ENCODE peak calls at places on chromosomes 12 and 14, in eight cellular contexts. Z is left lobe of liver; S is cardiac fibroblast; D is neuronal stem cell; G is stimulated activated CD4-positive, alpha-beta T cell treated with anti-CD3 and anti-CD28 coated beads, Interleukin-4, amount 100 ng/mL, for 48 hours; Q is NCI-H1694 treated with DMSO at 0.1 percent for 48 hours; N is NCI-H1105; H is stimulated activated CD8-positive, alpha-beta memory T cell treated with anti-CD3 and anti-CD28 coated beads, Interleukin-15, amount 100 ng/mL, for 24 hours. F is an unnamed sample.

GRCh38 chr12:23236056-23236455 is 611.1 kb downstream of the ETNK1 start:
- DNase-seq in H (no peak), S (no peak), Z (no peak), Q (no peak), N (no peak), D (no peak), G (no peak), F (no peak)

GRCh38 chr14:100785338-100785615 is 40.6 kb upstream of the MEG3 start:
- DNase-seq in Q (no peak), S (no peak), H (no peak), Z (no peak), G (no peak), D (no peak), N (no peak), F (no peak)

GRCh38 chr14:34437729-34438080 is 24.3 kb downstream of the SPTSSA start:
- DNase-seq in Z (no peak), Q (no peak), D (no peak), N (no peak), G (no peak), S (no peak), H (no peak), F (no peak)

GRCh38 chr12:91099836-91100235 is 11.5 kb downstream of the LUM start:
- DNase-seq in G (no peak), Q (no peak), Z (no peak), N (no peak), H (no peak), D (no peak), S (no peak), F (no peak)

GRCh38 chr12:12880537-12880936 is 10.8 kb upstream of the GPRC5A start:
- DNase-seq in Z (no peak), H (no peak), S (no peak), Q (no peak), N (no peak), G (no peak), D (no peak), F (no peak)

GRCh38 chr14:84404246-84404645 is 1125.7 kb upstream of the FLRT2 start:
- DNase-seq in H (no peak), D (peak), Z (no peak), G (no peak), Q (no peak), S (no peak), N (no peak), F (no peak)

GRCh38 chr12:93884794-93885460 is 207.8 kb downstream of the CRADD start:
- DNase-seq in S (no peak), Z (no peak), H (no peak), D (no peak), G (no peak), Q (no peak), N (no peak), F (no peak)

GRCh38 chr14:95274283-95274682 is 45.4 kb downstream of the CLMN start:
- DNase-seq in Q (no peak), S (no peak), H (no peak), N (no peak), Z (peak), G (no peak), D (no peak), F (no peak)

GRCh38 chr12:29655861-29656260 is 127.9 kb downstream of the TMTC1 start:
- DNase-seq in S (peak), G (no peak), N (no peak), D (no peak), Q (no peak), Z (no peak), H (no peak), F (no peak)

GRCh38 chr14:76267322-76268012 is 108.5 kb upstream of the ESRRB start:
- DNase-seq in Q (no peak), G (peak), H (no peak), D (no peak), Z (peak), S (peak), N (peak), F (no peak)

GRCh38 chr12:644818-645552 is 18.3 kb downstream of the NINJ2 start:
- DNase-seq in G (no peak), D (no peak), H (no peak), S (peak), N (no peak), Q (no peak), Z (no peak), F (no peak)

GRCh38 chr12:128339121-128339520 is 72.2 kb downstream of the TMEM132C start:
- DNase-seq in Q (no peak), G (no peak), H (no peak), S (no peak), Z (no peak), N (peak), D (no peak), F (no peak)

GRCh38 chr12:117805865-117806264 is 162.9 kb downstream of the KSR2 start:
- DNase-seq in D (no peak), Z (no peak), H (no peak), S (no peak), N (peak), Q (no peak), G (no peak), F (no peak)

GRCh38 chr12:124884587-124885438 is 21.1 kb upstream of the SCARB1 start:
- DNase-seq in Q (peak), H (no peak), D (no peak), G (no peak), Z (no peak), N (no peak), S (no peak), F (no peak)

GRCh38 chr12:94805749-94806148 is 155.4 kb upstream of the TMCC3 start:
- DNase-seq in H (no peak), S (peak), Q (no peak), N (no peak), Z (no peak), G (no peak), D (no peak), F (no peak)

GRCh38 chr12:112198120-112198733 is 72.9 kb downstream of the TRAFD1 start:
- DNase-seq in D (peak), H (peak), G (peak), Q (peak), S (peak), N (peak), Z (peak), F (no peak)